ENCODE peak calls at places on chromosomes 4 and X, in seven cellular contexts. N is posterior cingulate gyrus; G is frontal cortex; C is NK-92 treated with Interleukin-12 subunit alpha and Interleukin-12 subunit beta, amount 100 ng/mL, for 24 hours; A is stimulated activated CD8-positive, alpha-beta memory T cell treated with anti-CD3 and anti-CD28 coated beads, Interleukin-4, amount 100 ng/mL, for 4 hours; X is tibial nerve; K is dorsolateral prefrontal cortex. V is an unnamed sample.

GRCh38 chrX:132433001-132433400 is 55.8 kb downstream of the MBNL3 start:
- DNase-seq in C (no peak), X (no peak), A (no peak), N (no peak), K (no peak), G (no peak), V (peak)

GRCh38 chr4:127400736-127401346 is 231.9 kb upstream of the INTU start:
- DNase-seq in C (peak), G (peak), A (no peak), N (no peak), K (no peak), X (peak), V (peak)

GRCh38 chr4:141455651-141456050 is 180.7 kb upstream of the IL15 start:
- DNase-seq in C (no peak), A (no peak), K (no peak), G (no peak), N (no peak), X (no peak), V (no peak)

GRCh38 chr4:73919691-73920090 is 50.5 kb downstream of the CXCL1 start:
- DNase-seq in N (no peak), A (no peak), C (no peak), G (no peak), X (no peak), K (no peak), V (peak)

GRCh38 chr4:5728451-5728850 is 17.4 kb downstream of the EVC start:
- DNase-seq in G (no peak), N (no peak), A (no peak), C (no peak), X (no peak), K (no peak), V (no peak)

GRCh38 chrX:122641826-122642225 is 542.3 kb upstream of the GRIA3 start:
- DNase-seq in C (no peak), G (no peak), X (peak), N (no peak), A (no peak), K (no peak), V (no peak)

GRCh38 chr4:110877728-110878382 is 255.0 kb upstream of the PITX2 start:
- DNase-seq in X (no peak), K (no peak), A (no peak), N (no peak), C (no peak), G (no peak), V (no peak)

GRCh38 chr4:172573899-172574298 is 594.7 kb upstream of the GALNT7 start:
- DNase-seq in G (no peak), N (no peak), X (no peak), C (no peak), A (no peak), K (no peak), V (no peak)

GRCh38 chr4:24244663-24245519 is 339.5 kb downstream of the DHX15 start:
- DNase-seq in G (no peak), X (peak), N (no peak), A (no peak), C (no peak), K (no peak), V (peak)

GRCh38 chrX:109347618-109348017 is 134.3 kb downstream of the GUCY2F start:
- DNase-seq in C (no peak), N (no peak), G (no peak), A (no peak), X (no peak), K (no peak), V (peak)

GRCh38 chr4:3250438-3250955 is 1.5 kb downstream of the MSANTD1 start:
- DNase-seq in N (no peak), K (no peak), G (no peak), A (no peak), X (no peak), C (no peak), V (no peak)

GRCh38 chr4:6493668-6494304 is 21.4 kb upstream of the PPP2R2C start:
- DNase-seq in G (no peak), X (no peak), C (no peak), A (no peak), N (no peak), K (no peak), V (peak)

GRCh38 chr4:121738780-121739547 is 26.0 kb downstream of the SMIM43 start:
- DNase-seq in A (no peak), X (no peak), N (no peak), C (no peak), G (no peak), K (no peak), V (peak)

GRCh38 chr4:86924805-86925204 is 10.0 kb upstream of the AFF1 start:
- DNase-seq in X (no peak), A (no peak), G (no peak), C (no peak), N (no peak), K (no peak), V (peak)

GRCh38 chr4:155787113-155787710 is 28.4 kb downstream of the GUCY1B1 start:
- DNase-seq in C (no peak), G (peak), A (no peak), N (no peak), X (peak), K (no peak), V (peak)

GRCh38 chr4:76772498-76773106 is 125.3 kb downstream of the SOWAHB start:
- DNase-seq in G (no peak), A (no peak), K (no peak), X (no peak), C (no peak), N (no peak), V (peak)

GRCh38 chr4:1676605-1677525 is 7.2 kb downstream of the FAM53A start:
- DNase-seq in X (no peak), K (no peak), A (no peak), G (no peak), N (no peak), C (no peak), V (no peak)

GRCh38 chr4:82371398-82371972 is 2.3 kb downstream of the HNRNPD start:
- DNase-seq in C (no peak), G (no peak), A (no peak), K (no peak), N (no peak), X (no peak), V (peak)

GRCh38 chr4:56871357-56871993 is 36.2 kb upstream of the REST start:
- DNase-seq in G (no peak), C (no peak), K (no peak), X (no peak), N (peak), A (no peak), V (peak)

GRCh38 chr4:30511751-30512150 is 208.4 kb upstream of the PCDH7 start:
- DNase-seq in A (no peak), G (no peak), X (no peak), N (no peak), C (no peak), K (no peak), V (no peak)

GRCh38 chr4:139219450-139220055 is 42.5 kb upstream of the ELF2 start:
- DNase-seq in C (no peak), N (no peak), K (no peak), G (no peak), X (no peak), A (no peak), V (no peak)

GRCh38 chrX:115892787-115893671 is 277.5 kb upstream of the AGTR2 start:
- DNase-seq in G (no peak), A (no peak), K (peak), X (no peak), N (peak), C (no peak), V (peak)

GRCh38 chr4:48906283-48907173 is at the start of gene OCIAD2:
- DNase-seq in G (peak), N (no peak), C (peak), K (peak), A (peak), X (no peak), V (peak)

GRCh38 chr4:151356510-151356909 is 31.1 kb upstream of the SH3D19 start:
- DNase-seq in G (no peak), A (no peak), K (no peak), C (no peak), X (no peak), N (no peak), V (peak)

V was measured in astrocyte of the hippocampus.